ENCODE peak calls at places on chromosomes 11 and 22, in five cellular contexts. G is GM03348, W is ascending aorta, Z is adipocyte, S is type B pancreatic cell. I is an unnamed sample.

GRCh38 chr11:17722000-17722643 is 2.8 kb downstream of the MYOD1 start:
- DNase-seq in G (peak), W (no peak), Z (peak), S (no peak), I (no peak)

GRCh38 chr22:43521716-43522115 is 109.9 kb downstream of the MPPED1 start:
- DNase-seq in G (no peak), W (no peak), Z (no peak), S (no peak), I (no peak)

GRCh38 chr22:50085211-50085999 is at the start of gene MLC1:
- DNase-seq in G (no peak), W (no peak), Z (peak), S (no peak), I (no peak)

GRCh38 chr22:37731804-37732471 is 35.1 kb downstream of the TRIOBP start:
- DNase-seq in G (no peak), W (no peak), Z (no peak), S (no peak), I (no peak)

GRCh38 chr11:75277211-75277805 is 36.7 kb downstream of the TPBGL start:
- DNase-seq in G (no peak), W (no peak), Z (no peak), S (peak), I (no peak)

GRCh38 chr22:36185828-36186624 is 15.6 kb downstream of the APOL4 start:
- DNase-seq in G (no peak), W (no peak), Z (no peak), S (no peak), I (no peak)

GRCh38 chr11:8656291-8656690 is 26.2 kb downstream of the TRIM66 start:
- DNase-seq in G (no peak), W (no peak), Z (no peak), S (no peak), I (no peak)

GRCh38 chr22:46092646-46093410 is 57.5 kb upstream of the PPARA start:
- DNase-seq in G (no peak), W (no peak), Z (no peak), S (no peak), I (no peak)

GRCh38 chr22:32802291-32802826 is 854 bp downstream of the TIMP3 start:
- DNase-seq in G (no peak), W (no peak), Z (peak), S (no peak), I (no peak)

GRCh38 chr11:26960265-26960664 is 33.6 kb upstream of the FIBIN start:
- DNase-seq in G (peak), W (no peak), Z (no peak), S (no peak), I (no peak)

GRCh38 chr22:24926849-24927579 is 19.5 kb downstream of the LHFPL7 start:
- DNase-seq in G (no peak), W (no peak), Z (no peak), S (no peak), I (no peak)

GRCh38 chr11:110219011-110219785 is 77.2 kb downstream of the RDX start:
- DNase-seq in G (no peak), W (no peak), Z (peak), S (no peak), I (no peak)

GRCh38 chr11:91394718-91395414 is 829.8 kb upstream of the FAT3 start:
- DNase-seq in G (no peak), W (no peak), Z (no peak), S (no peak), I (no peak)

GRCh38 chr11:125777309-125777708 is 1.3 kb downstream of the PATE2 start:
- DNase-seq in G (no peak), W (no peak), Z (no peak), S (no peak), I (no peak)

GRCh38 chr11:77467233-77467632 is 6.7 kb downstream of the PAK1 start:
- DNase-seq in G (no peak), W (no peak), Z (no peak), S (no peak), I (no peak)